ENCODE peak calls at places on chromosomes 16 and 17, in five cellular contexts. W is HepG2, I is K562, E is SK-N-SH, R is GM12878. N is an unnamed sample.

GRCh38 chr17:2796164-2797140 is at the start of gene RAP1GAP2:
- DNase-seq in W (no peak), I (peak), E (no peak), R (no peak), N (no peak)

GRCh38 chr16:87150359-87151280 is 166.6 kb downstream of the C16orf95 start:
- DNase-seq in W (no peak), I (no peak), E (no peak), R (no peak), N (no peak)

GRCh38 chr17:2436516-2436915 is 35.7 kb upstream of the MNT start:
- DNase-seq in W (no peak), I (no peak), E (no peak), R (no peak), N (no peak)

GRCh38 chr17:41619162-41619933 is 5.0 kb downstream of the KRT17 start:
- DNase-seq in W (no peak), I (no peak), E (no peak), R (no peak), N (no peak)

GRCh38 chr17:78821961-78822360 is 18.7 kb downstream of the USP36 start:
- DNase-seq in W (no peak), I (no peak), E (no peak), R (no peak), N (no peak)

GRCh38 chr17:65122836-65123756 is 14.1 kb upstream of the RGS9 start:
- DNase-seq in W (peak), I (peak), E (peak), R (peak), N (peak)

GRCh38 chr16:361341-361871 is 8.9 kb upstream of the AXIN1 start:
- DNase-seq in W (no peak), I (no peak), E (no peak), R (no peak), N (no peak)

GRCh38 chr17:10598620-10599019 is 49.2 kb upstream of the MYH2 start:
- DNase-seq in W (no peak), I (no peak), E (no peak), R (no peak), N (no peak)

GRCh38 chr16:88784074-88784855 is 755 bp downstream of the PIEZO1 start:
- DNase-seq in W (peak), I (peak), E (peak), R (no peak), N (no peak)
- TF ChIP-seq ZBTB33 in W (no peak), I (peak), E (no peak), R (no peak), N (no peak)

GRCh38 chr17:72555052-72555451 is 434.2 kb downstream of the SOX9 start:
- DNase-seq in W (no peak), I (no peak), E (no peak), R (no peak), N (no peak)

GRCh38 chr17:72554508-72554907 is 433.7 kb downstream of the SOX9 start:
- DNase-seq in W (no peak), I (no peak), E (no peak), R (no peak), N (no peak)

GRCh38 chr17:72560303-72561247 is 439.8 kb downstream of the SOX9 start:
- DNase-seq in W (peak), I (peak), E (peak), R (no peak), N (peak)

GRCh38 chr17:72558971-72559476 is 438.2 kb downstream of the SOX9 start:
- DNase-seq in W (no peak), I (no peak), E (no peak), R (no peak), N (no peak)

DNA sequence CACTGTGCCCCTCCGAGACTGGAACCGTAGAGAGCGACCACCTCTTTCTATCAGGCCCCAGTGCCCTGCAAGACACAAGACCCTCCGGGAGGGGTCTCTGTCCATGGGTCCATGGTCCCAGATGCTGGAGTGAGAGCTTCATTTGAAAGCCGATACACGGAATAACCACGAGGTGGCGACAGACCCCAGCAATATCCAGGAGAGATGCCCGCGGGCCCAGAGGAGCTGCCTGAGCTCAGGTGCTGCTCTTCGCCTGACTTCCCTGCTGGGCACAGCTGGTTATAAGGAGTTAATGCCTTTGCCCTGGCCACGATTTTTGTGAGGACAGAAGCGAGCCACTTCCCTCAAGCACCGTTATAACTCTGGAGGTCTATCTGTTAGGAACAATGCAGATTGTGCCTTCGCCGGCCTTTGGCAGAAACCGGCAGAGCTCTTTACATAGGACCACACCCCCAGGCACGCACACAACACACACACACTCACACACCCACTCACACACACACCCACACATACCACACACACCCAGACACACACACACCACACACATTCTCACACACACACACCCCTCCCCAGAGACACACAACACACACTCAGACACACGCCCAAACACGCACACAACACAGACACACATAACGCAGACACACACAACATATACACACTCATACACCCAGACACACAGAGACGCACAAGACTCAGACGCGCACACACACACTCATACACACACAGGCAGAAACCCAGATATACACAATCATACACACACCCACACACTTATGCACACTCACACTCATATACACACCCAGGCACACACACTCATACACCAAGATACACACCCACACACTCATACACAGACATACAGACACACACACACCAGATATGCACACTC is 436.4 kb downstream of the SOX9 start:
- DNase-seq in W (peak), I (peak), E (peak), R (no peak), N (peak)
- TF ChIP-seq ZBTB33 in W (no peak), I (no peak), E (no peak), R (no peak), N (no peak)

GRCh38 chr17:70307430-70307829 is 138.1 kb downstream of the KCNJ2 start:
- DNase-seq in W (no peak), I (no peak), E (no peak), R (no peak), N (no peak)
- TF ChIP-seq ZBTB33 in W (no peak), I (no peak), E (no peak), R (no peak), N (no peak)

DNA sequence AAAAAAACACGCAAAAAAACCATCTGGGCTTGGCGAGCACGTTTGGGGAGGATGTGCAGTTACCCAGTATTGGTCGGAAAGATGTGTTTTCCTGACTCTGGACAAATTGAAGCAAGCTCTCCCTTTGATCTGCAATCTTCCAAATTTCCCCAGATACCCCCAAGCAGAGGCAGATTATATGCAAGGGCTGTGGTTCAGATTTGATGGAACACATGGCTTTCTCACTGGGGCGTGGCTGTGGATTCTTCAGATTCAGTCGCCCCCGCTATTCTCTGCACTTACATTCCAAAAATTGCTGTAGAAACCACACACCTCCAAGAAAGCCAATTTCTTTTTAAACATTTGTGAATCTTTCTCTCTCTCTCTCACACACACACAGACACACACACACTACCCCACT is 103.7 kb upstream of the FAM20A start:
- DNase-seq in W (no peak), I (no peak), E (no peak), R (no peak), N (no peak)
- TF ChIP-seq ZBTB33 in W (no peak), I (no peak), E (no peak), R (no peak), N (no peak)

GRCh38 chr17:67575325-67575724 is 142.4 kb upstream of the NOL11 start:
- DNase-seq in W (peak), I (no peak), E (no peak), R (peak), N (no peak)

GRCh38 chr17:67576471-67576870 is 141.3 kb upstream of the NOL11 start:
- DNase-seq in W (no peak), I (no peak), E (no peak), R (no peak), N (no peak)

GRCh38 chr17:67577429-67577828 is 140.3 kb upstream of the NOL11 start:
- DNase-seq in W (no peak), I (no peak), E (no peak), R (no peak), N (no peak)

GRCh38 chr17:67574658-67575293 is 143.0 kb upstream of the NOL11 start:
- DNase-seq in W (no peak), I (no peak), E (no peak), R (peak), N (no peak)

GRCh38 chr17:67578058-67578457 is 139.7 kb upstream of the NOL11 start:
- DNase-seq in W (no peak), I (no peak), E (no peak), R (peak), N (no peak)
- TF ChIP-seq ZBTB33 in W (no peak), I (no peak), E (no peak), R (no peak), N (no peak)

DNA sequence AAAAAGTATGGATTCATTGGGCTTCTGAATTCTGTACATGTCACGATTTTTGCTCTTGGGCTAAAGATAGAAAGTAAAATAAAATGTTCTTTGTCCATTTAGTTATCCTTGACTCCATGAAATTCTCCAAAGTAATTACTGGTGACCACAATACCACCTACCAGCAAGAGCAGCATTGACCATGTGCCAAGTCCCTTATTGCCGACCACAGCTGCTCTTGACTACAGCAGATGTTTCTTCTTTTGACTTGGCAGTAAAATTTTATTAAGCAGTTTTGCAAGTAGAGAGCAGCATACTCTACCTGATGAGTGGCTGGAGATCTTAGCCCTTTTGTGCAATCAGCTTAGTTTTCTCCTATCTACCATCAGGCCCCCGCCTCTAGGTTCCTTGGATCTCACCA is 152.2 kb upstream of the TBX2 start:
- DNase-seq in W (no peak), I (no peak), E (no peak), R (no peak), N (no peak)
- TF ChIP-seq ZBTB33 in W (no peak), I (no peak), E (no peak), R (no peak), N (no peak)

DNA sequence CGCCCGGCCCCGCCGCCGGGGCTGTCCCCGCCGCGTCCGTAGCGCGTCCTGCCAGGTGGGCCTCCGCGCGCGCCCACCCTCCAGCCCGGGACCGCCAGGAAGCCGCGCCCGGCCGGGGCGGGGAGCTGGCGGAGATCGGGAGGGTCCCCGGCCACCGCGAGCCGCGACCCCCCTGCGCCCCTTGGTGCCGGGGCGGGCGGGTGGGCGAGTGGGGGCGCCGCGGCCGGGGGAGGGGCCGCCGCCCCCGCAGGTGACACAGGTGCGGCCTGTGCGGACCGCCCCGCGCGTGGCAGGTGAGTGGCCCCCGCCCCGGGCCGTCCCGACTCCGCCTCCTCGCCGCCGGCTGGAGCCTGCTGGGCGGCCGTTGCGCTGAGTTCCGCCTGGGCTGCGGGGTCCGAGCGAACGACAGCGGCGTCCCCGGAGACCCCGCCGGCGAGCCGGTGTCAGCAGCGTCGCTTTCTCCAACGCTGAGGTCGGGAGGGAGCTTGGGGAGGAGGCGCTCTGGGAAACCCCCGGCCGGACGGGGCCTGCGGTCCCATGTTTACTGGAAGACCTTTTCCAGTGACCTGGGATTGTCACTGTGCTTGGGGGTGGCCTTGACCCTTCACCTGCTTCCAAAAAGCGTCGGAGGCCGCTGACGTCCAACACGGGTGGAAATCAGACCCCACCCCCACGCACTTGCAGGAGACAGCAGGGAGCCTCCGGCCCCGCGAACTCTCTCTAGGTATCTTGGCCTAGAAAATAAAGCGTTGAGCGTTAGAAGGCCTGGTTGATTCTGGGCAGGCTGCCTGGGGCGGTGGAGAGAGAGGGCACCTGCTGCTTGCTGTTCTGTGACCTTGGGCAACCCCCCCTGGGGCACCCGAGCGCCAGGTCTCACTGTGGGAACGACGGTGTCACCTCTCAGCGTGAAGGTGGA is 542 bp downstream of the KLHL36 start:
- DNase-seq in W (no peak), I (peak), E (peak), R (no peak), N (no peak)
- TF ChIP-seq ZBTB33 in W (peak), I (no peak), E (no peak), R (no peak), N (no peak)

DNA sequence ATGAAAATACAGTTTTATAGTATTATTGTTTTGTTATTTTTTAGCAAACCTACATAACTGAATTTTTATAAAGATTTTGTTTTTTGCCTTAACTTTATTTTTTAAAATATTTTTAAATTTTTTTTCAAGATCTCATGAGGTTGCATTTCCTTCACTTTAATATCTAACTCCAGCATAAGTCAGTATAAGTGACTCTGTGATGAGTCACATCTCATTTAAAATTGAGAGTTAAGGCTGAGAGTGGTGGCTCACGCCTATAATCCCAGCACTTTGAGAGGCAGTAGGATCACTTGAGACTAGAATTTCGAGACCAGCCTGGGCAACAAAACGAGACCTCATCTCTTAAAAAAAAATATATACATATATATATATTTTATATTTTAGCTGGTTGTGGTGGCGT is 44.0 kb downstream of the NLK start:
- DNase-seq in W (no peak), I (no peak), E (no peak), R (no peak), N (no peak)
- TF ChIP-seq ZBTB33 in W (no peak), I (no peak), E (no peak), R (no peak), N (no peak)

DNA sequence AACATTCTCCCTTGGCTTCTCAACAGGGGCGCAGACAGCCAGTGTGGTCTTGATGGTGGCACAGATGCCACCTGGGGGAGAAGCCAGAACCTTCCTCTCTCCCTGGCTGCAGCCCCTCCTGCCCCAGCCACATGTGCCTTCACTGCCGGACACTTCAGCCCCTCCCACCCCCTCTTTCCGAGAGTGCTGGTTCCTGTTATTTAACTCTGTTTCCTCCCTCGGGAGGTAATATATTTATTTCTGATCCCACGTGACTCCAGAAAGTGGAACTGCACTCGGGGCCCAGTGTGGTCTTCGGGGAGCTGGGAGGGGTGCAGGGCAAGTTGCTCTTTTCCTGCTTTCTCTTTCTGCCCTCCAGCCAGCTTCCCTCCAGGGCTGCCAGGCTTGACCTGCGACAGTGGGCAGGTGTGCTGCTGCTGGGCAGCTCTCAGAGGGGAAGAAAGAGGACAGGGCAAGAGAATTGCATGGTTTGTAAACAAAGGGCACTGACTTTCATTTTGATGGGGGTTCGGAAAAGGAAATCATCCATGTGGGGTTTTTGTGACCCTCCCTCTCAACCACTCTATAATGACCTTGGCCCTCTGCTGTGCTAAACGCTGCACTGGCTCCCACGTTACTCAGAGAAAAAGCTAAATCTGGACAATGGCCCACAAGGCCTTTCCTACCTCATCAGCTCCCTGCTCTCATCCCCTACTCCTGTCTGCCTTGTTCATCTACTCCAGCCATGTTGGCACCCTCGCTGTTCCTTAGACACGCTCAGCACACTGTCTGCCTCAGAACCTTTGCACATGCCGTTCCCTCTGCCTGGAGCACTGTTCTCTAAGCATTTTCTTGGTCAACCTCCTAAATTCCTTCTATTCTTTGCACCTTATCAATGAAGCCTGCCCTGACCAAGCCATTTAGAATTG is 8.2 kb upstream of the CIITA start:
- DNase-seq in W (no peak), I (no peak), E (no peak), R (no peak), N (no peak)
- TF ChIP-seq ZBTB33 in W (no peak), I (no peak), E (no peak), R (no peak), N (no peak)

N was measured in HCT116.